ENCODE peak calls at places on chromosome 22, in five cellular contexts. O is CD4-positive, alpha-beta T cell; F is OCI-M1; Y is anterior cingulate cortex; V is sigmoid colon. K is an unnamed sample.

GRCh38 chr22:28948404-28948803 is 65.0 kb downstream of the ZNRF3 start:
- DNase-seq in Y (no peak), F (no peak), V (no peak), O (no peak), K (no peak)

GRCh38 chr22:29625090-29625825 is 21.8 kb downstream of the NF2 start:
- DNase-seq in F (peak; percentile 78), V (peak; percentile 75), Y (no peak), O (peak; percentile 19), K (peak; percentile 44)

GRCh38 chr22:20523118-20523983 is 15.9 kb downstream of the MED15 start:
- DNase-seq in O (peak; percentile 34), V (no peak), Y (no peak), F (peak; percentile 95), K (no peak)

GRCh38 chr22:40391417-40391816 is 21.0 kb downstream of the SGSM3 start:
- DNase-seq in Y (no peak), O (no peak), V (no peak), F (no peak), K (no peak)

GRCh38 chr22:38424525-38425080 is 30.4 kb downstream of the KCNJ4 start:
- DNase-seq in F (no peak), O (no peak), Y (no peak), V (no peak), K (no peak)

GRCh38 chr22:23419931-23420330 is 160.2 kb downstream of the IGLL1 start:
- DNase-seq in F (no peak), O (no peak), Y (no peak), V (no peak), K (no peak)

GRCh38 chr22:21936151-21936778 is 16.4 kb downstream of the PPM1F start:
- DNase-seq in O (no peak), F (peak; percentile 70), Y (no peak), V (no peak), K (no peak)

GRCh38 chr22:35615156-35615555 is 2.0 kb downstream of the MB start:
- DNase-seq in F (peak; percentile 56), O (no peak), V (no peak), Y (no peak), K (no peak)

GRCh38 chr22:20191000-20191515 is 40.2 kb upstream of the CCDC188 start:
- DNase-seq in O (no peak), V (no peak), Y (no peak), F (no peak), K (no peak)

GRCh38 chr22:50314455-50315288 is 7.2 kb upstream of the PLXNB2 start:
- DNase-seq in F (peak; percentile 64), O (peak; percentile 64), Y (no peak), V (no peak), K (peak; percentile 86)

GRCh38 chr22:17990942-17991341 is 33.4 kb downstream of the MICAL3 start:
- DNase-seq in F (no peak), Y (no peak), V (peak; percentile 32), O (no peak), K (no peak)

GRCh38 chr22:17300926-17301325 is 68.3 kb upstream of the CECR2 start:
- DNase-seq in O (no peak), F (no peak), V (no peak), Y (no peak), K (no peak)

GRCh38 chr22:46536559-46537220 is 730 bp downstream of the CELSR1 start:
- DNase-seq in V (no peak), O (no peak), Y (no peak), F (no peak), K (no peak)

GRCh38 chr22:40718250-40719204 is 39.2 kb downstream of the MCHR1 start:
- DNase-seq in V (no peak), O (no peak), F (no peak), Y (no peak), K (no peak)

GRCh38 chr22:24430431-24431308 is 3.3 kb downstream of the ADORA2A start:
- DNase-seq in F (no peak), O (no peak), Y (no peak), V (peak; percentile 64), K (no peak)

GRCh38 chr22:47626428-47627390 is 864.3 kb downstream of the TBC1D22A start:
- DNase-seq in O (no peak), F (peak; percentile 0), Y (no peak), V (peak; percentile 28), K (no peak)

GRCh38 chr22:37426532-37427127 is 649 bp downstream of the ELFN2 start:
- DNase-seq in V (no peak), O (no peak), Y (no peak), F (no peak), K (no peak)

GRCh38 chr22:22403771-22404170 is 104.8 kb downstream of the ZNF280B start:
- DNase-seq in Y (no peak), O (no peak), F (no peak), V (no peak), K (no peak)

GRCh38 chr22:17483670-17484372 is 79.5 kb upstream of the SLC25A18 start:
- DNase-seq in V (no peak), Y (no peak), O (no peak), F (no peak), K (no peak)

GRCh38 chr22:22348127-22348814 is 103.7 kb downstream of the VPREB1 start:
- DNase-seq in O (no peak), V (no peak), Y (no peak), F (peak; percentile 54), K (no peak)

GRCh38 chr22:29375436-29376076 is 12.8 kb downstream of the AP1B1 start:
- DNase-seq in O (no peak), F (peak; percentile 40), V (no peak), Y (no peak), K (no peak)

GRCh38 chr22:36951746-36952145 is 38.3 kb downstream of the CSF2RB start:
- DNase-seq in O (no peak), F (no peak), V (no peak), Y (no peak), K (no peak)

GRCh38 chr22:23837496-23837859 is 1.3 kb downstream of the DERL3 start:
- DNase-seq in Y (no peak), V (no peak), O (no peak), F (no peak), K (no peak)

GRCh38 chr22:20583471-20583922 is 76.1 kb downstream of the MED15 start:
- DNase-seq in Y (no peak), F (peak; percentile 34), V (no peak), O (no peak), K (no peak)

GRCh38 chr22:18055619-18056160 is 22.1 kb upstream of the PEX26 start:
- DNase-seq in O (no peak), Y (no peak), V (no peak), F (no peak), K (no peak)

GRCh38 chr22:24543068-24543675 is 11.8 kb downstream of the GUCD1 start:
- DNase-seq in Y (no peak), F (no peak), V (no peak), O (no peak), K (no peak)

GRCh38 chr22:23180301-23180892 is at the start of gene BCR:
- DNase-seq in F (peak; percentile 81), V (peak; percentile 89), Y (no peak), O (peak; percentile 74), K (peak; percentile 73)

GRCh38 chr22:17929909-17930308 is 94.5 kb downstream of the MICAL3 start:
- DNase-seq in O (no peak), F (no peak), Y (no peak), V (no peak), K (no peak)

GRCh38 chr22:37186997-37187522 is 987 bp downstream of the C1QTNF6 start:
- DNase-seq in Y (no peak), V (peak; percentile 48), O (no peak), F (peak; percentile 36), K (no peak)

GRCh38 chr22:41157083-41157482 is 48.0 kb upstream of the L3MBTL2 start:
- DNase-seq in F (no peak), Y (no peak), O (no peak), V (no peak), K (no peak)

GRCh38 chr22:43829448-43829821 is 17.3 kb upstream of the EFCAB6 start:
- DNase-seq in V (peak; percentile 66), F (no peak), Y (no peak), O (no peak), K (no peak)

GRCh38 chr22:42443240-42444059 is 11.2 kb upstream of the NFAM1 start:
- DNase-seq in O (no peak), V (no peak), F (peak; percentile 38), Y (no peak), K (no peak)